ENCODE peak calls at places on chromosomes 6 and 20, in five cellular contexts. T is stimulated activated CD4-positive, alpha-beta T cell treated with anti-CD3 and anti-CD28 coated beads, Interleukin-12 subunit alpha, Interleukin-12 subunit beta, amount 100 ng/mL, for 4 hours; H is nephron progenitor cell; D is NCI-H774; F is occipital lobe. I is an unnamed sample.
A peak's percentile ranks its signal among the peaks of the same experiment; 100 is the strongest.

GRCh38 chr20:1467355-1468116 is 887 bp upstream of the NSFL1C start:
- DNase-seq in D (no peak), H (no peak), T (no peak), F (no peak), I (no peak)

GRCh38 chr20:60677819-60678218 is 574.2 kb upstream of the CDH4 start:
- DNase-seq in F (no peak), D (no peak), T (no peak), H (no peak), I (no peak)

GRCh38 chr20:16863315-16863714 is 115.2 kb downstream of the OTOR start:
- DNase-seq in T (no peak), D (no peak), H (no peak), F (no peak), I (no peak)

GRCh38 chr6:142886431-142887170 is 58.4 kb downstream of the HIVEP2 start:
- DNase-seq in D (no peak), F (no peak), H (no peak), T (no peak), I (no peak)

GRCh38 chr6:99002826-99003225 is 55.1 kb upstream of the FBXL4 start:
- DNase-seq in D (no peak), F (no peak), T (no peak), H (no peak), I (no peak)

GRCh38 chr6:39037082-39037487 is 11.5 kb upstream of the GLP1R start:
- DNase-seq in T (no peak), F (no peak), H (no peak), D (no peak), I (no peak)

GRCh38 chr6:36755435-36756348 is 58.1 kb downstream of the RAB44 start:
- DNase-seq in D (no peak), F (no peak), H (no peak), T (peak; percentile 61), I (no peak)

GRCh38 chr6:53287336-53288225 is 61.2 kb downstream of the ELOVL5 start:
- DNase-seq in H (no peak), T (no peak), F (no peak), D (no peak), I (no peak)

GRCh38 chr20:23143986-23144695 is 58.0 kb upstream of the CD93 start:
- DNase-seq in F (no peak), T (no peak), H (no peak), D (no peak), I (no peak)

GRCh38 chr6:130674604-130675003 is 152.6 kb upstream of the SMLR1 start:
- DNase-seq in H (no peak), F (no peak), D (no peak), T (no peak), I (no peak)

GRCh38 chr20:24863356-24863755 is 85.7 kb upstream of the CST7 start:
- DNase-seq in F (no peak), D (no peak), H (no peak), T (no peak), I (no peak)